ENCODE peak calls at places on chromosomes 13 and 19, in five cellular contexts. F, B, U, P and V are unnamed samples.

GRCh38 chr19:32530773-32531172 is 50.2 kb upstream of the PDCD5 start:
- DNase-seq in P (no peak), F (no peak), B (no peak), U (no peak), V (no peak)

GRCh38 chr19:46976845-46977320 is 42.8 kb upstream of the NPAS1 start:
- DNase-seq in F (peak; percentile 43), U (no peak), B (no peak), P (peak; percentile 82), V (peak; percentile 67)

GRCh38 chr19:48656840-48657474 is 11.0 kb upstream of the CA11 start:
- DNase-seq in B (peak; percentile 20), P (no peak), U (no peak), F (no peak), V (no peak)

GRCh38 chr13:98798849-98799645 is 46.6 kb upstream of the SLC15A1 start:
- DNase-seq in P (no peak), U (no peak), B (no peak), F (no peak), V (no peak)

GRCh38 chr19:5642204-5642603 is 19.3 kb downstream of the SAFB start:
- DNase-seq in U (no peak), F (peak; percentile 5), P (no peak), B (no peak), V (peak; percentile 20)

GRCh38 chr13:94548382-94549240 is 47.3 kb downstream of the TGDS start:
- DNase-seq in F (peak; percentile 32), B (peak; percentile 59), U (peak; percentile 40), P (peak; percentile 70), V (peak; percentile 91)

GRCh38 chr13:45132384-45133064 is 12.2 kb downstream of the GTF2F2 start:
- DNase-seq in B (no peak), U (no peak), F (no peak), P (no peak), V (no peak)

GRCh38 chr19:44689290-44690130 is 9.4 kb upstream of the CEACAM16 start:
- DNase-seq in F (peak; percentile 76), B (peak; percentile 85), P (no peak), U (peak; percentile 50), V (peak; percentile 90)

GRCh38 chr13:113999618-113999910 is 25.7 kb upstream of the C13orf46 start:
- DNase-seq in F (no peak), B (no peak), P (peak; percentile 60), U (no peak), V (peak; percentile 48)

GRCh38 chr19:48190288-48191284 is 20.1 kb downstream of the ZSWIM9 start:
- DNase-seq in B (peak; percentile 26), P (no peak), F (peak; percentile 61), U (peak; percentile 50), V (no peak)

GRCh38 chr13:28553971-28554370 is 59.0 kb upstream of the FLT1 start:
- DNase-seq in U (no peak), B (no peak), F (no peak), P (no peak), V (no peak)

GRCh38 chr13:25803626-25804025 is 248.2 kb downstream of the SHISA2 start:
- DNase-seq in B (no peak), U (no peak), F (no peak), P (no peak), V (no peak)

GRCh38 chr13:30690282-30691188 is 44.8 kb upstream of the ALOX5AP start:
- DNase-seq in F (peak; percentile 38), U (no peak), B (peak; percentile 74), P (peak; percentile 85), V (peak; percentile 86)

GRCh38 chr13:99398071-99398470 is 90.9 kb upstream of the GPR183 start:
- DNase-seq in P (peak; percentile 48), F (peak; percentile 19), U (no peak), B (no peak), V (no peak)

DNA sequence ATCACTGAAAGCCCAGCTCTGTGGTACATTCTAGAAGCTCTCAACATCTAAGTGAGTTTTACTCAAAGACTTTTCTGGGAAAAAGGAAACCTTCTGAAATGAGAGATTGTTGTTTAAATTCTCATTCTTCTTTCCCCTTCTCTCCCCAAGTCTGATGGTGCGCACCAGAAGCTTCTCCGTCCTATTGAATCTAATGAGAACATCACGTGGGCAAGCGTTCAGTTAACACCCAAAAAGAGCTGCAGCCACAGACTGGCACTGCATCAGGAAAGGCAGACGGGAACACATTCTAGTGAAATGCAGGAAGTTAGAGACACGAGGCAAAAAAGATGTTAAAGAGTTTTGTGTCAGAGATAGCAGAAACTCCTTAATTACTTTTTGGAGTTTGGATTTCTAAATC is 58.1 kb downstream of the GJA3 start:
- DNase-seq in P (no peak), F (no peak), U (no peak), B (no peak), V (no peak)
- TF ChIP-seq POLR2AphosphoS5 in P (no peak), F (no peak), U (no peak), B (no peak), V (no peak)

GRCh38 chr13:97221989-97222700 is at the start of gene MBNL2:
- DNase-seq in F (peak; percentile 90), U (peak; percentile 81), B (peak; percentile 94), P (peak; percentile 95), V (peak; percentile 96)
- TF ChIP-seq POLR2A in F (peak; percentile 65), U (no peak), B (peak; percentile 90), P (peak; percentile 80), V (peak; percentile 23)

DNA sequence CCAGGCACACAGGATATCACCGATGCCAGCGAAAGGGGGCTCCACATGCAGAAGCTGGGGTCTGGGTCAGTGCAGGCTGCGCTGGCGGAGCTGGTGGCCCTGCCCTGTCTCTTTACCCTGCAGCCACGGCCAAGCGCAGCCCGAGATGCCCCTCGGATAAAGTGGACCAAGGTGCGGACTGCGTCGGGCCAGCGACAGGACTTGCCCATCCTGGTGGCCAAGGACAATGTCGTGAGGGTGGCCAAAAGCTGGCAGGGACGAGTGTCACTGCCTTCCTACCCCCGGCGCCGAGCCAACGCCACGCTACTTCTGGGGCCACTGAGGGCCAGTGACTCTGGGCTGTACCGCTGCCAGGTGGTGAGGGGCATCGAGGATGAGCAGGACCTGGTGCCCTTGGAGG is 7.2 kb downstream of the NCAN start:
- DNase-seq in F (no peak), U (no peak), B (no peak), P (no peak), V (no peak)
- TF ChIP-seq POLR2AphosphoS5 in F (no peak), U (no peak), B (no peak), P (no peak), V (no peak)

GRCh38 chr19:14005381-14006084 is 587 bp downstream of the RFX1 start:
- DNase-seq in U (peak; percentile 65), P (peak; percentile 96), F (peak; percentile 94), B (peak; percentile 96), V (peak; percentile 97)
- TF ChIP-seq POLR2A in U (no peak), P (peak; percentile 33), F (no peak), B (peak; percentile 8), V (peak; percentile 69)

GRCh38 chr13:97631158-97631557 is 197.2 kb downstream of the RAP2A start:
- DNase-seq in U (no peak), P (no peak), B (no peak), F (no peak), V (no peak)

GRCh38 chr13:97627566-97627965 is 193.6 kb downstream of the RAP2A start:
- DNase-seq in U (no peak), B (no peak), P (no peak), F (no peak), V (no peak)

GRCh38 chr13:97630725-97631124 is 196.8 kb downstream of the RAP2A start:
- DNase-seq in P (no peak), U (no peak), F (no peak), B (no peak), V (no peak)

DNA sequence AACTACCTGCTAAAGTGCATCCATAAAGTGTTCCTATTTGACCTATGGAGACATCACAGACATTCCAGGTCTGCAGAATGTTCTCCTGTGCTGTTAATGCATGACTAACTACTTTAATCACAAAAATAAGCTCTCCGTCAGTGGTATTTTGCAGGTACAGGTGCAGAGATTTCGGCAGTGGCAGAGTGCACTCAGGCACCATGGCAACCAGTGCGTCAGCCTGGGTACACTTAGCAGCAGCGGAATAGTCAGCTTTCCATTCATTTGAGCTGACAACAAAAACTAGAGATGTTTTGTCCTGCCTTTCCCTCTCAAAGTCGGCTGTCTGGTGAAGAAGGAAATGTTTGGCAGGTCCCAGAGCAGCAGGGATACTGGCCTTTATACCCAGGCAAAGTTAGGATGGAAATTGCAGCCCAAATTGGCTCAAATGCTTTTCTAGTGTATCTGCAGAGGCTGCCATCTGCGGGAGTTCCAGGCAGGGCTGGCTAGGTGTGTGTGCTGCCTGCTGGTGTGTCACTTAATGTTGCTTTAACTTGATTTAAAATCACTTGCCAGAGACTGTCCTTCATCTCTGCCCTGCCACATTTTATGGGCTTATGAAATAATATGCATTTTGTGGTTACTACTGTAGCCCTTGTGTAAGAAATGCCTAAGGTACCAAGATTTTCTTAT is 195.8 kb downstream of the RAP2A start:
- DNase-seq in F (no peak), U (no peak), B (no peak), P (no peak), V (no peak)
- TF ChIP-seq POLR2AphosphoS5 in F (no peak), U (no peak), B (no peak), P (no peak), V (no peak)

DNA sequence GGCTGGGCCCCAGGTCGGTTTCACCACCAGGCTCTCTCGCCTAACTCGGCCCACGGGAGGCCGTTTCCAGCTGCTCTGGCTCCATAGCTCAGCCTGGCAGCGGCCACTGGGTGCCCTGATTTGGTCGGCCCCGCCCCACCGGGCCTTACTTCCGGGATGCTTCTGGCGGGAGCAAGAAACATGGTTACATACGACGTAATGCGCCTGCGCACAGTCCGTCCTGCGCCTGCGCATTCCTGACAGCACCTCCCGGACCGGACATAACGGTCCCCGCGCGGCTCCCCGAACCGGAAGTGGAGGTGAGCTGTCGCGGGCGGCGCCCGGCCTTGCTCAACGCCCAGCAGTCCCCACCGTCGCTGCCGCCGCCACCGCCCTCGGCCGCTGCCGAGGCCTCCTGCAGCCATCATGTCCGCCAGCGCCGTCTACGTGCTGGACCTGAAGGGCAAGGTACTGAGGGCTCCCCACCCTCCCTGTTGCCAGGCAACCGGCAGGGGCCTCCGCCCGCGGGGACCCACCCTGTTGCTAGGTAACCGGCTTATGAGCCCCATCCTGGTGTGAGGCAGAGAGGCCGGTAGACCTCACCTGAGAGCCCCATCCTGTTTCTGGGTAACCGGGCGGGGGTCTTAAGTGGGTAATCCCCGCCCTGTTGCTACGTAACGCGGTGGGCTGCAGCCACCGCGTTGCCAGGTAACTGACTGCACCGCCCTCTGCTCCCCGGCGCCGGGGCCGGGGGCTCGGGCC is at the start of gene AP1M1:
- DNase-seq in B (peak; percentile 98), F (peak; percentile 98), P (peak; percentile 98), U (peak; percentile 96), V (peak; percentile 99)
- TF ChIP-seq POLR2A in B (peak; percentile 46), F (no peak), P (peak; percentile 37), U (no peak), V (no peak)

GRCh38 chr19:16520074-16520973 is 21.9 kb downstream of the CHERP start:
- DNase-seq in P (no peak), B (no peak), U (no peak), F (no peak), V (no peak)
- TF ChIP-seq POLR2AphosphoS5 in P (no peak), B (no peak), U (no peak), F (no peak), V (peak; percentile 71)

GRCh38 chr19:40718774-40719391 is 2.0 kb downstream of the ITPKC start:
- DNase-seq in B (peak; percentile 93), F (peak; percentile 92), P (peak; percentile 89), U (peak; percentile 59), V (peak; percentile 82)
- TF ChIP-seq POLR2A in B (peak; percentile 41), F (no peak), P (peak; percentile 11), U (no peak), V (no peak)